ENCODE peak calls at places on chromosomes 1 and 21, in eight cellular contexts. B is WTC11, W is GF-D8, D is pulmonary artery endothelial cell, Q is dermis microvascular lymphatic vessel endothelial cell, G is nucleus accumbens, N is germinal center, U is activated gamma-delta T cell. L is an unnamed sample.

GRCh38 chr21:41901099-41901498 is 22.0 kb upstream of the PRDM15 start:
- DNase-seq in Q (no peak), D (no peak), B (no peak), W (no peak), G (no peak), U (no peak), N (no peak), L (no peak)

GRCh38 chr1:18155881-18156385 is 48.3 kb downstream of the IGSF21 start:
- DNase-seq in B (no peak), Q (no peak), N (no peak), G (no peak), W (no peak), U (no peak), D (no peak), L (no peak)

GRCh38 chr1:111542187-111542586 is 38.8 kb upstream of the ADORA3 start:
- DNase-seq in B (no peak), W (no peak), N (no peak), D (no peak), G (no peak), Q (no peak), U (no peak), L (peak)

GRCh38 chr1:61120998-61121397 is 38.6 kb downstream of the NFIA start:
- DNase-seq in W (no peak), Q (peak), G (no peak), U (no peak), D (no peak), N (no peak), B (no peak), L (no peak)

GRCh38 chr1:22888320-22889075 is 84.2 kb downstream of the LACTBL1 start:
- DNase-seq in Q (peak), U (no peak), D (peak), B (no peak), N (no peak), W (no peak), G (no peak), L (no peak)

GRCh38 chr1:28296401-28297220 is 32.2 kb upstream of the MED18 start:
- DNase-seq in D (no peak), U (no peak), G (no peak), Q (no peak), N (no peak), W (no peak), B (peak), L (peak)

GRCh38 chr1:9078035-9078948 is 8.9 kb upstream of the SLC2A5 start:
- DNase-seq in N (no peak), Q (peak), G (no peak), B (no peak), D (no peak), W (peak), U (no peak), L (peak)

GRCh38 chr1:208298593-208299233 is 54.5 kb upstream of the PLXNA2 start:
- DNase-seq in G (no peak), N (no peak), U (no peak), W (no peak), Q (no peak), D (no peak), B (no peak), L (no peak)

GRCh38 chr1:240906477-240906876 is 294.5 kb upstream of the GREM2 start:
- DNase-seq in N (no peak), B (no peak), D (no peak), W (no peak), G (no peak), U (no peak), Q (peak), L (no peak)

GRCh38 chr1:25505706-25506385 is 37.6 kb upstream of the LDLRAP1 start:
- DNase-seq in G (no peak), B (no peak), Q (no peak), D (no peak), U (no peak), N (no peak), W (no peak), L (no peak)

GRCh38 chr21:43881918-43882317 is 16.9 kb downstream of the AGPAT3 start:
- DNase-seq in U (no peak), D (no peak), W (no peak), Q (no peak), N (no peak), G (no peak), B (no peak), L (no peak)

GRCh38 chr21:18529253-18529652 is 125.7 kb upstream of the TMPRSS15 start:
- DNase-seq in U (no peak), W (no peak), B (no peak), G (no peak), D (peak), Q (no peak), N (no peak), L (no peak)

GRCh38 chr1:42777860-42778259 is 6.9 kb upstream of the TMEM269 start:
- DNase-seq in D (no peak), W (no peak), G (no peak), U (no peak), B (peak), Q (peak), N (peak), L (peak)

GRCh38 chr1:213940947-213941346 is 46.8 kb upstream of the PROX1 start:
- DNase-seq in G (no peak), D (no peak), N (no peak), U (no peak), B (no peak), Q (no peak), W (no peak), L (no peak)

GRCh38 chr1:2352341-2353214 is 38.8 kb downstream of the MORN1 start:
- DNase-seq in N (no peak), D (no peak), W (no peak), B (no peak), Q (no peak), G (no peak), U (no peak), L (no peak)

GRCh38 chr21:31347435-31348032 is 3.5 kb upstream of the TIAM1 start:
- DNase-seq in N (no peak), D (no peak), W (no peak), Q (peak), B (no peak), U (no peak), G (no peak), L (no peak)

GRCh38 chr1:239816090-239816812 is 275.4 kb upstream of the FMN2 start:
- DNase-seq in N (no peak), Q (no peak), B (peak), W (peak), G (no peak), U (no peak), D (no peak), L (peak)

GRCh38 chr1:67853704-67854103 is 20.4 kb upstream of the GNG12 start:
- DNase-seq in N (peak), Q (peak), G (peak), B (peak), U (no peak), D (no peak), W (no peak), L (peak)

GRCh38 chr1:211515090-211516023 is 23.4 kb upstream of the RD3 start:
- DNase-seq in Q (peak), W (no peak), G (peak), B (peak), U (peak), D (no peak), N (peak), L (peak)

GRCh38 chr1:12601690-12602632 is 16.0 kb downstream of the DHRS3 start:
- DNase-seq in D (peak), W (no peak), N (no peak), G (no peak), B (peak), U (no peak), Q (peak), L (peak)

GRCh38 chr21:16124397-16125130 is 394.8 kb downstream of the USP25 start:
- DNase-seq in U (no peak), W (no peak), B (no peak), D (peak), Q (peak), N (no peak), G (no peak), L (no peak)

GRCh38 chr21:41950941-41951408 is 2.8 kb downstream of the C2CD2 start:
- DNase-seq in D (no peak), Q (no peak), G (no peak), W (no peak), U (no peak), B (peak), N (no peak), L (peak)

GRCh38 chr1:169361281-169361680 is 6.3 kb downstream of the NME7 start:
- DNase-seq in B (no peak), D (no peak), N (no peak), G (no peak), Q (no peak), U (no peak), W (no peak), L (no peak)

GRCh38 chr1:41622402-41622801 is 137.9 kb upstream of the EDN2 start:
- DNase-seq in G (no peak), N (no peak), D (no peak), W (no peak), U (no peak), B (no peak), Q (no peak), L (no peak)

GRCh38 chr1:218991089-218991488 is 182.6 kb upstream of the LYPLAL1 start:
- DNase-seq in U (no peak), N (no peak), G (no peak), Q (no peak), D (no peak), W (no peak), B (no peak), L (no peak)

GRCh38 chr1:162666006-162666645 is 33.9 kb downstream of the DDR2 start:
- DNase-seq in W (no peak), U (no peak), G (no peak), B (no peak), N (no peak), D (no peak), Q (no peak), L (no peak)

GRCh38 chr1:19738106-19738505 is 61.6 kb downstream of the TMCO4 start:
- DNase-seq in Q (no peak), D (no peak), W (no peak), U (no peak), B (no peak), N (no peak), G (no peak), L (no peak)

GRCh38 chr1:18145851-18146618 is 38.4 kb downstream of the IGSF21 start:
- DNase-seq in W (no peak), Q (no peak), N (no peak), D (no peak), U (no peak), G (no peak), B (no peak), L (no peak)

GRCh38 chr1:154306151-154306550 is 14.7 kb upstream of the AQP10 start:
- DNase-seq in D (no peak), N (no peak), W (no peak), B (no peak), Q (no peak), G (no peak), U (no peak), L (no peak)